ENCODE peak calls at places on chromosomes 3 and 15, in nine cellular contexts. N is A549, Y is stomach, D is ovary, G is suprapubic skin, T is tibial nerve, Z is GM12878, Q is transverse colon, W is SK-N-SH. U is an unnamed sample.

GRCh38 chr15:69410290-69410874 is 3.8 kb upstream of the KIF23 start:
- DNase-seq in Q (no peak), D (no peak), Y (no peak), G (no peak), N (peak; percentile 84), T (no peak), W (peak; percentile 61), Z (no peak), U (no peak)

GRCh38 chr15:29685156-29686078 is 136.9 kb downstream of the TJP1 start:
- DNase-seq in Q (no peak), G (no peak), W (no peak), D (no peak), N (no peak), T (no peak), Z (no peak), Y (no peak), U (no peak)

GRCh38 chr3:170132335-170132734 is 49.2 kb downstream of the PHC3 start:
- DNase-seq in Q (no peak), G (no peak), Z (no peak), Y (no peak), T (no peak), N (no peak), D (no peak), W (no peak), U (no peak)

GRCh38 chr15:77027111-77027696 is 32.3 kb downstream of the PSTPIP1 start:
- DNase-seq in T (peak; percentile 5), N (no peak), G (peak; percentile 26), D (no peak), Q (no peak), Y (no peak), Z (no peak), W (peak; percentile 23), U (peak; percentile 53)

GRCh38 chr15:70589221-70589620 is 174.1 kb downstream of the UACA start:
- DNase-seq in Y (no peak), T (no peak), D (no peak), W (no peak), N (no peak), Z (no peak), Q (no peak), G (no peak), U (no peak)

GRCh38 chr3:188211476-188211875 is 57.5 kb downstream of the LPP start:
- DNase-seq in G (no peak), Y (no peak), Z (no peak), Q (no peak), N (no peak), W (no peak), D (no peak), T (no peak), U (peak; percentile 83)

GRCh38 chr3:183895296-183895695 is 10.6 kb upstream of the PARL start:
- DNase-seq in W (peak; percentile 84), Q (peak; percentile 31), Z (no peak), D (no peak), T (no peak), Y (no peak), N (peak; percentile 65), G (no peak), U (no peak)

GRCh38 chr3:155001289-155002007 is 78.7 kb upstream of the MME start:
- DNase-seq in W (no peak), N (no peak), Z (no peak), T (no peak), D (no peak), Q (no peak), Y (no peak), G (no peak), U (no peak)

GRCh38 chr3:4732974-4733373 is 239.8 kb downstream of the ITPR1 start:
- DNase-seq in Z (no peak), T (no peak), Y (no peak), N (no peak), G (no peak), D (no peak), Q (no peak), W (peak; percentile 28), U (no peak)

GRCh38 chr3:120622870-120623718 is 27.0 kb downstream of the NDUFB4 start:
- DNase-seq in Z (no peak), T (no peak), Q (peak; percentile 11), Y (no peak), G (no peak), N (peak; percentile 48), D (no peak), W (no peak), U (no peak)

GRCh38 chr3:197027896-197028710 is 1.5 kb downstream of the MELTF start:
- DNase-seq in Y (no peak), N (no peak), G (no peak), W (no peak), Q (no peak), Z (no peak), D (no peak), T (no peak), U (no peak)

GRCh38 chr3:115666081-115666480 is 42.8 kb downstream of the GAP43 start:
- DNase-seq in Q (no peak), T (no peak), G (no peak), D (no peak), N (no peak), W (no peak), Z (no peak), Y (no peak), U (no peak)

GRCh38 chr15:31035610-31036009 is 44.2 kb upstream of the MTMR10 start:
- DNase-seq in G (no peak), Y (no peak), N (no peak), D (no peak), Q (no peak), Z (no peak), T (no peak), W (no peak), U (no peak)

GRCh38 chr3:82581350-82581749 is 819.9 kb upstream of the GBE1 start:
- DNase-seq in W (no peak), Y (no peak), D (no peak), T (no peak), Q (no peak), N (no peak), G (no peak), Z (no peak), U (no peak)

GRCh38 chr3:182435860-182436259 is 357.4 kb upstream of the ATP11B start:
- DNase-seq in W (no peak), G (no peak), N (no peak), T (no peak), Z (no peak), Q (no peak), D (no peak), Y (no peak), U (no peak)

GRCh38 chr3:129211772-129212171 is 28.1 kb upstream of the CNBP start:
- DNase-seq in Z (no peak), W (peak; percentile 53), Q (peak; percentile 91), Y (peak; percentile 86), G (peak; percentile 79), T (no peak), D (peak; percentile 87), N (peak; percentile 82), U (peak; percentile 87)

GRCh38 chr3:13682331-13683013 is 133.5 kb downstream of the FBLN2 start:
- DNase-seq in D (no peak), Y (no peak), Q (no peak), T (no peak), N (no peak), W (no peak), G (no peak), Z (no peak), U (no peak)

DNA sequence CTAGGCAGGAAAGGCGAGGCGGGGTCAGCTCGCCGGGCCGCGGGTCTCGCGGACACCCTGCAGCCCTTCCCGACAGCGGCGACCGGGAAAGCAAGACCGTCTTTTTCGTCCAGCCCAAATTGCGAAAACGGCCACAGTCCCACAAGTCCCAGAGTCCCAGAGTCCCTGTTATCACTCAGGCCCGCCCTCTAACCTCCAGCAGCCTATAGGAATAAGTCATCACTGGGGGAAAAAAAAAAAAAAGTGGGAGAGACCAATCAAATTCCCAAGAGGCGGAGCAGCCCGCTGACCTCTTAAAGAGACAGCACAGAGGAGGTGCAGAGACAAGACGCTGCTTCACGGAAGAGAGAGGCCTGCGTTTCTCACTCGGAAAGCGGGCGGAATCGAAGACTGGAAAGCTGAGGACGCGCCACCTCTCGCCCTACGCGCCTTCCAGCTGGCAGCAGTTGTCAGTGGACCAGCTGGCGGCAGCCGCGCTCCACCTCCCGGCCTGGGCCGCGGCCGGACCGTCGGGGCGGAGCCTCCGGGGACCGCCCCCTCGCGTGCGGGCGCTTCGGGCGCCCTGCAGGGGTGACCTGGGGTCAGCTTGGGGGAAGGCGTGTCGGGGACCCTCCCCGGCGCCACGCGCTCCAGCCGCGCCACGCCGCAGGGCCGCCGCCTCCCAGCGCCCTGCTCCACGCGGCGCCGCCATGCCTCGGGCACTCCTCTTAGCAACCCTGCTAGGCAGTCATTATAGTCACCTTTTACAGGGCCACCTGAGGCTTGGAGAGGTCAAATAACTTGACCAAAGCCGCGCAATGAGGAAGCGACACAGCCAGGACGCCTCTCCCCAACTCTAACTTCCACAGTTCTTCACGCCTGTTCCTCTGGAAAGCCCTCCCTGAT is at the start of gene TPRA1:
- DNase-seq in W (peak; percentile 98), N (peak; percentile 91), Q (peak; percentile 90), D (peak; percentile 89), G (peak; percentile 94), T (peak; percentile 81), Y (peak; percentile 89), Z (peak; percentile 90), U (peak; percentile 96)
- TF ChIP-seq CTCF in W (peak; percentile 34), N (peak; percentile 21), Q (no peak), D (no peak), G (no peak), T (peak; percentile 10), Y (no peak), Z (peak; percentile 42), U (no peak)

GRCh38 chr3:42490243-42490642 is 12.2 kb upstream of the VIPR1 start:
- DNase-seq in Z (peak; percentile 77), W (no peak), T (no peak), Y (peak; percentile 97), Q (peak; percentile 65), N (no peak), D (no peak), G (peak; percentile 66), U (peak; percentile 64)
- H3K4me3 ChIP-seq in Z (no peak overlapping the region), W (no peak overlapping the region), T (no peak overlapping the region), Y (no peak overlapping the region), Q (no peak overlapping the region), N (no peak overlapping the region), D (no peak overlapping the region), G (no peak overlapping the region), U (no peak overlapping the region)

GRCh38 chr3:181250714-181251113 is 261.2 kb upstream of the DNAJC19 start:
- DNase-seq in Z (no peak), T (no peak), Y (no peak), Q (no peak), W (no peak), N (no peak), G (no peak), D (no peak), U (no peak)
- TF ChIP-seq EP300 in Z (no peak), T (no peak), Y (no peak), Q (no peak), W (no peak), N (no peak), G (no peak), D (no peak), U (no peak)

GRCh38 chr15:35374661-35375060 is 171.3 kb downstream of the DPH6 start:
- DNase-seq in D (no peak), T (no peak), Z (no peak), G (no peak), Q (no peak), Y (no peak), W (no peak), N (no peak), U (no peak)

GRCh38 chr15:35381328-35381727 is 164.6 kb downstream of the DPH6 start:
- DNase-seq in Y (no peak), D (no peak), N (no peak), W (no peak), Z (no peak), Q (no peak), T (no peak), G (no peak), U (no peak)

GRCh38 chr15:35379972-35380371 is 166.0 kb downstream of the DPH6 start:
- DNase-seq in Q (no peak), W (no peak), N (no peak), Z (no peak), T (no peak), G (no peak), Y (no peak), D (no peak), U (no peak)

GRCh38 chr15:35376701-35377100 is 169.3 kb downstream of the DPH6 start:
- DNase-seq in Y (no peak), N (no peak), G (no peak), Q (no peak), Z (no peak), W (no peak), D (no peak), T (no peak), U (no peak)
- TF ChIP-seq CTCF in Y (no peak), N (no peak), G (no peak), Q (no peak), Z (no peak), W (no peak), D (no peak), T (no peak), U (no peak)